ENCODE peak calls at places on chromosomes 16 and 17, in five cellular contexts. One of them, this sample, is unnamed.
A peak's percentile ranks its signal among the peaks of the same experiment; 100 is the strongest.

GRCh38 chr16:58393138-58393504 is 850 bp downstream of the GINS3 start:
- DNase-seq in central memory CD4-positive, alpha-beta T cell: no peak
- DNase-seq in IMR-90: no peak
- DNase-seq in MV-4-11: no peak
- DNase-seq in ELR: peak; percentile 37
- DNase-seq in this sample: peak; percentile 23

GRCh38 chr17:7750321-7750821 is 32.8 kb downstream of the DNAH2 start:
- DNase-seq in IMR-90: peak; percentile 89
- DNase-seq in central memory CD4-positive, alpha-beta T cell: no peak
- DNase-seq in MV-4-11: peak; percentile 58
- DNase-seq in ELR: peak; percentile 95
- DNase-seq in this sample: peak; percentile 81

GRCh38 chr16:50154369-50154947 is 1.4 kb downstream of the TENT4B start:
- DNase-seq in MV-4-11: no peak
- DNase-seq in ELR: peak; percentile 32
- DNase-seq in central memory CD4-positive, alpha-beta T cell: no peak
- DNase-seq in IMR-90: no peak
- DNase-seq in this sample: peak; percentile 15

GRCh38 chr16:2515180-2515803 is 1.5 kb downstream of the ATP6V0C start:
- DNase-seq in ELR: no peak
- DNase-seq in IMR-90: no peak
- DNase-seq in central memory CD4-positive, alpha-beta T cell: no peak
- DNase-seq in MV-4-11: peak; percentile 49
- DNase-seq in this sample: no peak

GRCh38 chr17:72407336-72408121 is 286.7 kb downstream of the SOX9 start:
- DNase-seq in central memory CD4-positive, alpha-beta T cell: no peak
- DNase-seq in ELR: peak; percentile 97
- DNase-seq in IMR-90: peak; percentile 99
- DNase-seq in MV-4-11: peak; percentile 61
- DNase-seq in this sample: peak; percentile 98

GRCh38 chr17:78675836-78676235 is 98.6 kb upstream of the DNAH17 start:
- DNase-seq in MV-4-11: no peak
- DNase-seq in IMR-90: no peak
- DNase-seq in central memory CD4-positive, alpha-beta T cell: no peak
- DNase-seq in ELR: no peak
- DNase-seq in this sample: no peak

GRCh38 chr17:75878174-75878998 is at the start of gene TRIM47:
- DNase-seq in IMR-90: peak; percentile 49
- DNase-seq in MV-4-11: no peak
- DNase-seq in ELR: peak; percentile 69
- DNase-seq in central memory CD4-positive, alpha-beta T cell: no peak
- DNase-seq in this sample: peak; percentile 66

GRCh38 chr17:78765821-78766220 is 16.3 kb downstream of the CYTH1 start:
- DNase-seq in MV-4-11: no peak
- DNase-seq in IMR-90: no peak
- DNase-seq in ELR: no peak
- DNase-seq in central memory CD4-positive, alpha-beta T cell: no peak
- DNase-seq in this sample: no peak

GRCh38 chr16:70737377-70738082 is 51.7 kb upstream of the MTSS2 start:
- DNase-seq in ELR: peak; percentile 69
- DNase-seq in IMR-90: peak; percentile 99
- DNase-seq in central memory CD4-positive, alpha-beta T cell: peak; percentile 65
- DNase-seq in MV-4-11: peak; percentile 94
- DNase-seq in this sample: peak; percentile 99

GRCh38 chr17:81053043-81053970 is 18.4 kb downstream of the BAIAP2 start:
- DNase-seq in MV-4-11: no peak
- DNase-seq in central memory CD4-positive, alpha-beta T cell: no peak
- DNase-seq in IMR-90: no peak
- DNase-seq in ELR: no peak
- DNase-seq in this sample: no peak

GRCh38 chr16:84024854-84025253 is 17.7 kb downstream of the SLC38A8 start:
- DNase-seq in central memory CD4-positive, alpha-beta T cell: no peak
- DNase-seq in MV-4-11: no peak
- DNase-seq in ELR: no peak
- DNase-seq in IMR-90: peak; percentile 90
- DNase-seq in this sample: peak; percentile 74

GRCh38 chr16:3965306-3965705 is 84.8 kb upstream of the CREBBP start:
- DNase-seq in IMR-90: no peak
- DNase-seq in ELR: no peak
- DNase-seq in MV-4-11: peak; percentile 10
- DNase-seq in central memory CD4-positive, alpha-beta T cell: no peak
- DNase-seq in this sample: no peak

GRCh38 chr16:30903596-30903995 is 7.2 kb downstream of the CTF1 start:
- DNase-seq in ELR: peak; percentile 54
- DNase-seq in central memory CD4-positive, alpha-beta T cell: no peak
- DNase-seq in MV-4-11: peak; percentile 100
- DNase-seq in IMR-90: no peak
- DNase-seq in this sample: peak; percentile 35

GRCh38 chr17:68461589-68461988 is 4.3 kb upstream of the WIPI1 start:
- DNase-seq in MV-4-11: peak; percentile 25
- DNase-seq in central memory CD4-positive, alpha-beta T cell: no peak
- DNase-seq in ELR: no peak
- DNase-seq in IMR-90: no peak
- DNase-seq in this sample: no peak

GRCh38 chr17:57379237-57380054 is 123.1 kb downstream of the MSI2 start:
- DNase-seq in central memory CD4-positive, alpha-beta T cell: no peak
- DNase-seq in MV-4-11: peak; percentile 40
- DNase-seq in ELR: no peak
- DNase-seq in IMR-90: peak; percentile 12
- DNase-seq in this sample: no peak

GRCh38 chr16:49727611-49728010 is 128.3 kb downstream of the ZNF423 start:
- DNase-seq in MV-4-11: no peak
- DNase-seq in IMR-90: no peak
- DNase-seq in ELR: no peak
- DNase-seq in central memory CD4-positive, alpha-beta T cell: no peak
- DNase-seq in this sample: no peak

GRCh38 chr16:31072540-31073072 is 1.4 kb downstream of the ZNF668 start:
- DNase-seq in central memory CD4-positive, alpha-beta T cell: no peak
- DNase-seq in IMR-90: peak; percentile 69
- DNase-seq in MV-4-11: peak; percentile 20
- DNase-seq in ELR: peak; percentile 65
- DNase-seq in this sample: peak; percentile 39

GRCh38 chr17:50565559-50566350 is 5.2 kb downstream of the CACNA1G start:
- DNase-seq in IMR-90: peak; percentile 4
- DNase-seq in ELR: peak; percentile 32
- DNase-seq in central memory CD4-positive, alpha-beta T cell: peak; percentile 28
- DNase-seq in MV-4-11: no peak
- DNase-seq in this sample: peak; percentile 22

GRCh38 chr17:13365331-13365730 is 236.4 kb downstream of the HS3ST3A1 start:
- DNase-seq in central memory CD4-positive, alpha-beta T cell: no peak
- DNase-seq in IMR-90: peak; percentile 74
- DNase-seq in MV-4-11: no peak
- DNase-seq in ELR: peak; percentile 22
- DNase-seq in this sample: no peak

GRCh38 chr17:53058031-53058430 is 764.7 kb upstream of the KIF2B start:
- DNase-seq in central memory CD4-positive, alpha-beta T cell: no peak
- DNase-seq in MV-4-11: no peak
- DNase-seq in IMR-90: no peak
- DNase-seq in ELR: peak; percentile 11
- DNase-seq in this sample: peak; percentile 0

GRCh38 chr16:68575082-68575481 is 36.0 kb downstream of the ZFP90 start:
- DNase-seq in MV-4-11: no peak
- DNase-seq in IMR-90: no peak
- DNase-seq in ELR: no peak
- DNase-seq in central memory CD4-positive, alpha-beta T cell: no peak
- DNase-seq in this sample: no peak

GRCh38 chr17:82079001-82079677 is 13.5 kb upstream of the DUS1L start:
- DNase-seq in MV-4-11: no peak
- DNase-seq in central memory CD4-positive, alpha-beta T cell: no peak
- DNase-seq in ELR: no peak
- DNase-seq in IMR-90: no peak
- DNase-seq in this sample: no peak